ENCODE peak calls at places on chromosomes 1 and 21, in nine cellular contexts. L is DMS53; U is D341Med; Y is anterior cingulate cortex; D is stimulated activated CD4-positive, alpha-beta T cell treated with anti-CD3 and anti-CD28 coated beads, TNF-alpha, amount 100 ng/mL, for 4 hours; M is lower lobe of right lung; I is Calu3; Q is GM19239; O is ACHN. A is an unnamed sample.

GRCh38 chr1:89557954-89558353 is 33.3 kb downstream of the LRRC8B start:
- DNase-seq in D (no peak), I (no peak), M (no peak), O (no peak), L (peak), Y (no peak), Q (no peak), U (no peak), A (no peak)

GRCh38 chr1:151790940-151791651 is 796 bp upstream of the TDRKH start:
- DNase-seq in Q (no peak), M (peak), O (peak), I (peak), Y (peak), L (peak), U (peak), D (no peak), A (peak)

GRCh38 chr1:12406218-12407021 is 176.6 kb downstream of the VPS13D start:
- DNase-seq in I (no peak), D (no peak), O (no peak), U (no peak), M (no peak), Y (no peak), Q (no peak), L (no peak), A (no peak)

GRCh38 chr1:119285482-119285881 is 83.1 kb upstream of the HAO2 start:
- DNase-seq in U (no peak), Q (no peak), O (peak), M (no peak), Y (no peak), I (no peak), L (no peak), D (no peak), A (peak)

GRCh38 chr1:161258439-161259386 is at the start of gene PCP4L1:
- DNase-seq in D (peak), Q (peak), I (peak), U (no peak), L (peak), M (peak), O (peak), Y (peak), A (peak)

GRCh38 chr1:18110968-18111367 is 3.4 kb downstream of the IGSF21 start:
- DNase-seq in O (no peak), U (peak), M (no peak), Q (no peak), Y (peak), L (peak), I (no peak), D (no peak), A (peak)

GRCh38 chr1:2314803-2315710 is 76.3 kb downstream of the MORN1 start:
- DNase-seq in Y (no peak), M (peak), D (peak), O (peak), L (peak), I (peak), Q (peak), U (peak), A (peak)

GRCh38 chr1:53590581-53591515 is 131.6 kb downstream of the DMRTB1 start:
- DNase-seq in D (no peak), I (no peak), O (no peak), M (no peak), Y (no peak), Q (no peak), L (no peak), U (no peak), A (peak)

GRCh38 chr1:96918406-96918805 is 196.8 kb downstream of the PTBP2 start:
- DNase-seq in Q (no peak), Y (no peak), M (no peak), U (no peak), I (no peak), D (no peak), L (no peak), O (no peak), A (no peak)

GRCh38 chr1:210624722-210625121 is 296.0 kb downstream of the HHAT start:
- DNase-seq in Q (no peak), I (no peak), L (no peak), O (no peak), Y (peak), M (no peak), U (no peak), D (no peak), A (no peak)

GRCh38 chr1:165068716-165069115 is 287.8 kb downstream of the LMX1A start:
- DNase-seq in U (no peak), Y (peak), I (no peak), L (peak), O (no peak), Q (no peak), M (no peak), D (no peak), A (no peak)

GRCh38 chr1:5810131-5810530 is 182.1 kb downstream of the NPHP4 start:
- DNase-seq in I (no peak), U (no peak), O (no peak), Y (no peak), L (no peak), Q (no peak), D (no peak), M (no peak), A (no peak)

GRCh38 chr1:118773656-118774055 is 214.5 kb downstream of the TBX15 start:
- DNase-seq in O (no peak), Y (no peak), U (no peak), M (no peak), Q (no peak), L (peak), I (no peak), D (no peak), A (no peak)

GRCh38 chr1:188652678-188653077 is 1823.9 kb downstream of the PLA2G4A start:
- DNase-seq in Y (no peak), U (no peak), O (no peak), D (no peak), Q (no peak), I (no peak), M (no peak), L (no peak), A (no peak)

GRCh38 chr1:47575855-47576757 is 138.3 kb downstream of the FOXD2 start:
- DNase-seq in O (peak), I (no peak), Q (no peak), Y (no peak), M (no peak), L (no peak), U (no peak), D (no peak), A (no peak)

GRCh38 chr21:32427958-32428623 is 15.6 kb downstream of the EVA1C start:
- DNase-seq in Q (no peak), U (no peak), O (no peak), I (no peak), M (no peak), Y (no peak), L (no peak), D (no peak), A (no peak)

GRCh38 chr1:209076688-209077087 is 506.8 kb upstream of the CAMK1G start:
- DNase-seq in Q (no peak), D (no peak), Y (no peak), O (peak), U (peak), I (no peak), M (no peak), L (peak), A (peak)

GRCh38 chr1:178941849-178942248 is 71.0 kb upstream of the ANGPTL1 start:
- DNase-seq in D (no peak), L (no peak), U (no peak), M (no peak), Q (no peak), I (no peak), O (no peak), Y (no peak), A (no peak)

GRCh38 chr1:150551049-150551783 is 2.0 kb downstream of the ADAMTSL4 start:
- DNase-seq in L (peak), M (no peak), Q (no peak), I (no peak), Y (no peak), D (no peak), U (peak), O (no peak), A (peak)

GRCh38 chr1:43048601-43049011 is 89.9 kb upstream of the SLC2A1 start:
- DNase-seq in D (no peak), Q (no peak), O (no peak), M (no peak), U (peak), L (no peak), Y (no peak), I (no peak), A (peak)

GRCh38 chr1:54611621-54612020 is 11.7 kb downstream of the FAM151A start:
- DNase-seq in Y (no peak), U (peak), L (no peak), M (no peak), Q (no peak), I (no peak), D (no peak), O (no peak), A (peak)

GRCh38 chr1:155052412-155053400 is 1.6 kb downstream of the ADAM15 start:
- DNase-seq in O (peak), I (peak), M (no peak), Y (no peak), Q (peak), U (no peak), L (peak), D (no peak), A (no peak)

GRCh38 chr1:47388548-47389238 is 27.4 kb upstream of the FOXE3 start:
- DNase-seq in O (peak), I (peak), U (peak), Q (peak), D (no peak), L (peak), Y (peak), M (no peak), A (peak)

A was measured in NCI-H82.